ENCODE peak calls at places on chromosomes 16 and 17, in seven cellular contexts. K is upper lobe of left lung, M is body of pancreas, F is HepG2, Q is A549, W is IMR-90, U is gastrocnemius medialis. T is an unnamed sample.

GRCh38 chr16:49782405-49782804 is 73.5 kb downstream of the ZNF423 start:
- ATAC-seq in K (no peak), M (no peak), F (no peak), Q (no peak), W (no peak), U (no peak), T (no peak)

GRCh38 chr16:23917621-23918020 is 81.8 kb downstream of the PRKCB start:
- ATAC-seq in K (no peak), M (no peak), F (no peak), Q (no peak), W (no peak), U (no peak), T (no peak)

GRCh38 chr17:56431736-56432135 is 161.8 kb upstream of the NOG start:
- ATAC-seq in K (no peak), M (no peak), F (no peak), Q (no peak), W (peak), U (no peak), T (no peak)

GRCh38 chr16:46801428-46802049 is 29.4 kb downstream of the C16orf87 start:
- ATAC-seq in K (no peak), M (no peak), F (peak), Q (peak), W (peak), U (peak), T (no peak)

GRCh38 chr16:84367750-84368320 is 503 bp upstream of the ATP2C2 start:
- ATAC-seq in K (peak), M (peak), F (peak), Q (peak), W (no peak), U (no peak), T (no peak)

GRCh38 chr16:24822542-24822941 is 23.2 kb upstream of the SLC5A11 start:
- ATAC-seq in K (peak), M (no peak), F (peak), Q (peak), W (no peak), U (no peak), T (no peak)

GRCh38 chr16:82955836-82956348 is 329.1 kb downstream of the CDH13 start:
- ATAC-seq in K (no peak), M (no peak), F (no peak), Q (no peak), W (peak), U (no peak), T (no peak)

GRCh38 chr16:80992676-80993292 is 13.9 kb downstream of the CMC2 start:
- ATAC-seq in K (no peak), M (no peak), F (no peak), Q (peak), W (peak), U (no peak), T (no peak)

GRCh38 chr17:17856386-17856785 is 19.6 kb upstream of the SREBF1 start:
- ATAC-seq in K (no peak), M (no peak), F (peak), Q (no peak), W (no peak), U (no peak), T (no peak)

GRCh38 chr16:49469323-49469670 is 95.7 kb downstream of the C16orf78 start:
- ATAC-seq in K (no peak), M (no peak), F (no peak), Q (no peak), W (no peak), U (no peak), T (no peak)

GRCh38 chr17:17570207-17570797 is 21.2 kb downstream of the PEMT start:
- ATAC-seq in K (no peak), M (peak), F (peak), Q (peak), W (peak), U (peak), T (no peak)

GRCh38 chr16:22132801-22133200 is 29.5 kb upstream of the SDR42E2 start:
- ATAC-seq in K (peak), M (no peak), F (peak), Q (no peak), W (no peak), U (no peak), T (no peak)

GRCh38 chr17:46870116-46870803 is 18.9 kb downstream of the WNT9B start:
- ATAC-seq in K (no peak), M (peak), F (peak), Q (peak), W (no peak), U (no peak), T (no peak)

GRCh38 chr17:45425125-45425983 is 7.3 kb downstream of the ARHGAP27 start:
- ATAC-seq in K (peak), M (peak), F (peak), Q (peak), W (peak), U (no peak), T (no peak)
- TF ChIP-seq POLR2A in K (peak), M (peak), F (peak), Q (peak), W (no peak), U (no peak), T (no peak)

GRCh38 chr16:73067671-73068545 is 20.0 kb upstream of the ZFHX3 start:
- ATAC-seq in K (no peak), M (no peak), F (no peak), Q (no peak), W (no peak), U (no peak), T (no peak)

GRCh38 chr16:73074399-73074798 is 26.5 kb upstream of the ZFHX3 start:
- ATAC-seq in K (no peak), M (no peak), F (no peak), Q (no peak), W (no peak), U (no peak), T (no peak)

GRCh38 chr16:73068546-73069401 is 20.8 kb upstream of the ZFHX3 start:
- ATAC-seq in K (peak), M (peak), F (no peak), Q (peak), W (peak), U (peak), T (peak)

GRCh38 chr16:73069581-73070262 is 21.8 kb upstream of the ZFHX3 start:
- ATAC-seq in K (no peak), M (no peak), F (no peak), Q (no peak), W (no peak), U (no peak), T (no peak)

DNA sequence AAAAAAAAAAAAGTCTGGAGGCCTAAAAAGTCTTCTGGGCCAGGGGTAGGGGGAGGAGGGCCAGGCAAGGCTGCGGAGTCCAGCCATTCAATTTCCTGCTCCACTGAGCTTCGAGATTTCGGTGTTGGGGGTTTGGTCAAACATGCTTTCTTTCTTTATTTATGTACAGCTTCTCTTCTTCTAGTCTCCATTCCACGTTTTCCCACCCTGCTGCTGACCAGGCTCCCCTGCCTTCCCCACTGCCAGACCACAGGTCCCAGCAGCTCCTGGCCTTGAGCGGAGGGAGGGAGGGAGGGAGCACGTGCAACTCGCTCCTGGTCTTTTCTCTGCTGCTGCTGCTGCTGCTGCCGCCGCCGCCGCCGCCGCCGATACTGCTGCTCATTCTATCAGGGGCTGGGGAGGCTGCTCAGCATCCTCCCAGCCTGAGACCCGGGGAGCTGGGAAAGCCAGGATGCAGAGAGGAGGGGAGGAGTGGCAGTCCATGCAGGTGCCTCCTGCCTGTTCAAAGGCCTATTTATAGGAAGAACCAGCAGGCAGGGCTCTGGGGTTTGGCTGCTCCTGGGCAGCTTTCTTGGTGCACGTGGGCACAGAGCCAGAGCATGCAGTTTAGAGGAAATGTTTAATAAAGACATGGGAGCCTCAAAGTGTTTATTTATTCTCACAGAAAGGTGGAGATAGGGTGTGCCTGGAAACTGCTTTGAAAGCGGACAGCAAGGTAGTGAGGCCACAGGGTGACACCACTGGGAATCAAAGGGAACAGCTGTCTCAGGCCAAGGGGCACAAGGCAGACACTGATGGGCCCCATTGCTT is 23.4 kb upstream of the ZFHX3 start:
- ATAC-seq in K (peak), M (peak), F (peak), Q (peak), W (peak), U (peak), T (no peak)
- H3K27ac ChIP-seq in K (peak), M (peak), F (peak), Q (peak), W (peak), U (peak), T (peak)

GRCh38 chr17:73962308-73962707 is 241.2 kb upstream of the RPL38 start:
- ATAC-seq in K (no peak), M (no peak), F (no peak), Q (no peak), W (no peak), U (no peak), T (no peak)

GRCh38 chr17:73958453-73958852 is 245.0 kb upstream of the RPL38 start:
- ATAC-seq in K (no peak), M (no peak), F (no peak), Q (no peak), W (no peak), U (no peak), T (no peak)

GRCh38 chr17:73956595-73957465 is 246.6 kb upstream of the RPL38 start:
- ATAC-seq in K (no peak), M (peak), F (peak), Q (peak), W (no peak), U (no peak), T (no peak)

GRCh38 chr17:73957564-73957963 is 245.9 kb upstream of the RPL38 start:
- ATAC-seq in K (no peak), M (no peak), F (no peak), Q (no peak), W (no peak), U (no peak), T (no peak)

GRCh38 chr17:73960469-73960868 is 243.0 kb upstream of the RPL38 start:
- ATAC-seq in K (no peak), M (no peak), F (no peak), Q (no peak), W (no peak), U (no peak), T (no peak)
- TF ChIP-seq POLR2A in K (no peak), M (no peak), F (no peak), Q (no peak), W (no peak), U (no peak), T (no peak)

DNA sequence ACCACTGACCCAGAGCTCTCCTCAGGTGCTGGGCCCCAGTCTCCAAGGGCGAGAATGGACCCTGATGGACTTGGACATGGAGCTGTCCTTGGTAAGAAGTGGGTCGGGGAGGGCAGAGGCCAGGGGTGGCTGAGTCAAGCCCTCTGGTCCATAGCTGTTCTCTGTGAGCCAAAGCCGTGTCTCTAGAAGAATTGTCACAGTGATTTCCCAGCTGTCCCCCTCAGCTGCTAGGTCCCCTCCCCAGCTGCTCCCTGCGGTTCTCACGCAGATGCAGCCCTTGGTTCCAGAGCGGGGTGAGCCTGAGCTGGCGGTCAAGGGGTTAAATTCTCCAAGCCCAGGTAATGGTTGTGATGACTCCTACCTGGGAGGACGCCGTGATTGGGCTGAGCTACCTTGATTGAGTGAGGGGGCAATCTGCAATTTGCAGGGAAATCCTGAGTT is 1.3 kb upstream of the NOL3 start:
- ATAC-seq in K (no peak), M (no peak), F (no peak), Q (no peak), W (no peak), U (no peak), T (no peak)
- H3K27ac ChIP-seq in K (peak), M (no peak), F (no peak), Q (peak), W (no peak), U (peak), T (peak)

GRCh38 chr16:70523621-70524405 is at the start of gene SF3B3:
- ATAC-seq in K (peak), M (peak), F (peak), Q (peak), W (peak), U (peak), T (peak)
- TF ChIP-seq POLR2A in K (no peak), M (peak), F (peak), Q (peak), W (peak), U (peak), T (peak)

DNA sequence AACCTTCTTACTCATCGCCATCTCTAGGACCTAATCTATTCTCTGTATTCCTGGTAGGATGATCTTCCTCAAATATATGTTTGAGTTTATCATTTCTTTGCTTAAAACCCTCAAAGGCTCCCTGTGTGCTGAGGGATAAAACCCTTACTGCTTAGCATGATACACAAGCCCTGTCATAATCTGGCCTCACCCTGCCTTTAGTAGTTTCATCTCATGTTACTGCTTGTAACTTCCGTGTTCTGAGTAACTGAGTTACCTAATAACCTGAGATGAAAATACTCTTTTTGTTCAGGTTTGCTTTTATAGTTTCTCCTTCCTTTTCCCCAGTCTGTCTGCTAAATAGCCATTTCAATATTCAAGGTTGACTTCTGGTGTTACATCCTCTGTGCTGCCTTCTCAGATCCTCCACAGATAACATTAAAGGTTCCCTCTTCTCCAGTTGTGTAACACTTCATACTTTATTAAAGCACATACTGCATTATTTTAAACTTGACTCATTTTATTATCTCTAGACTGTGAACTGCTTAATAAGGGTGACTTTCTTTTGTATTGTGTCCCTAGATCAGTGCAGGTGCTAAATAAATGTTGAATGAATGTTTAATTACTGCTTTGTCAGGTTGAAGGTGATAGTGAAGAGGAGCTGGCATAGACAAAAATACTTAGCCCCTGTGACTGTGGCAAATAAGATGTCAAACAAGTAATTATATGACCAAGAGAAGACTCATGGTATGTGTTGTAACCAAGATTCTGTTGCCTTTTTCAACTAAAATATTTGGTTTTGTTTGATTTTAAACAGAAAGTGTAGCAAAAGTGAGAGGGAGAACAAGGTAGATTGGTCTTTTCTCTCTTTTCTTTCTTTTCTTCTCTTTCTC is 47.8 kb downstream of the NFAT5 start:
- ATAC-seq in K (peak), M (peak), F (no peak), Q (peak), W (no peak), U (peak), T (no peak)
- H3K27ac ChIP-seq in K (peak), M (peak), F (no peak), Q (peak), W (no peak), U (peak), T (peak)

DNA sequence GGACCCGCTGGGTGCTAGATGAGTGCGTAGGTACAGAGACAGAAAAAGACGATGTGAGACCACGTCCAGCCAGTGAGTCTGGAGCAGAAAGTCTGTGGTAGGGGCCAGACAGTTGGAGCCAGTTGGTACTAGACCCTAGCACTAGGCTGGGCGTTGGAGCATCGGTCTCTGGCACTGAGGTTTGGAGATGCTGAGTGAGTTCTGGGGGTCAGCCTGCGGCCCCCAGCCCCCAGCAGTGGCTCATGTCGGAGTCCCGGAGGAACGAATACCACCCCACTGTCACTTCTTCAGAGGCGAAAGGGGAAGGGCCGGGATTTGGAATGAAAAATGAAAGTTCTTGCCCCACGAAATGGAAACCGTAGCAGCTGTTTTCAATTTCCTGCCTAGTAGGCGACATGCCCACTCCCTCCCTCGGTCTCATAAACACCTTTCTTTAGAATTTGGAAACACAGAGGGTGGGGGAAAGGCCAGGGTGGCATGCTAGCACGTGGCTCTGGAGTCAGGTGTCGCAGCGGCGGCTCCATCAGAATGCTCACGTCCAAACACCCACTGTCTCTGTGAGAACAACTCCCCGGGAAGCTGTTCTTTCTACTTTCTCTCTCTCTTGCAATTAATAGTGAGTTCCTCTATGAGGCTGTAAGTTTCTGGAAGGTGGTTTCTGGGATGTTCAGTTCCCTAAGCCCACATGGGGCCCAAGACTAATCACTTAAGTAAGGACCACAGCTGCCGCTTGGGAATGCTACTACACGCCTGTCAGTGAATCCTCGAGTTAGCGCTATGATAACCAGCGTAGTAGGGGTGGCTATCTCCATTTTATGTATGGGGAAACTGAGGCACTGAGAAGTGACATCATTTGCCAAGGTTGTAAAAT is 96.9 kb downstream of the IRF8 start:
- ATAC-seq in K (no peak), M (no peak), F (no peak), Q (no peak), W (no peak), U (no peak), T (no peak)
- TF ChIP-seq POLR2A in K (no peak), M (no peak), F (no peak), Q (no peak), W (no peak), U (no peak), T (no peak)

DNA sequence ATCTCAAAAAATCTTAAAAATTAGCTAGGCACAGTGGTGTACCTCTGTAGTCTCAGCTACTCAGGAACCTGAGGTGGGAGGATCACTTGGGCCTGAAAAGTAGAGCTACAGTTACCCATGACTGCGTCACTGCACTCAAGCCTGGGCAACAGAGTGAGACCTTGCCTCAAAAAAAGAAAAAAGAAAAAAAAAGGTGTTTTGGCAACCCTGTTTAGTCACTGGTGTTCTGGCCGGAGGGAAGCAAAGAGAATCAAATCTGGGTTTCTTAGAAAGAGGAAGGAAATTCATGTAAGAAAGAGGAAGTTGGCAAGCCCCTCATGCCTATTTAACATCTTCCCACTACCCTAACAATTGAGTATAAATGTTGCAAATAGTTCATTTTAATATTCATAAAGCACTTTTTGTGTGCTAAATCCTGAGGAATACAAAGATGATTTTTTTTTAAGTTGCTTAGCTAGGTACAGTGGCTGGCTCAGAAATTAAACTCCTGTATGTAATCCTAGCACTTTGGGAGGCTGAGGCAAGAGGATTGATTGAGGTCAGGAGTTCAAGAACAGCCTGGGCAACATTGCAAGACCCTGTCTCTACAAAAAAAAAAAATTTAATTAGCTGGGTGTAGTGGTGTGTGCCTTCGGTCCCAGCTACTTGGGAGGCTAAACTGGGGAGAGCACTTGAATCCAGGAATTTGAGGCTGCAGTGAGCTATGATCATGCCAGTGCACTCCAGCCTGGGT is 6.5 kb upstream of the USP32 start:
- ATAC-seq in K (peak), M (no peak), F (no peak), Q (no peak), W (no peak), U (no peak), T (no peak)
- H3K27ac ChIP-seq in K (peak), M (no peak), F (no peak), Q (no peak), W (no peak), U (peak), T (no peak)